ENCODE peak calls at places on chromosomes 1 and 21, in nine cellular contexts. R is cardiac muscle cell; L is CD8-positive, alpha-beta memory T cell; W is fibroblast of lung; G is mesendoderm; U is tibial artery; B is endothelial cell of umbilical vein; Y is keratinocyte; O is thyroid gland. F is an unnamed sample. For H3K36me3 and H3K4me1, the result is how much of the 10 kb centered on the place peaks cover.

GRCh38 chr1:39450956-39451601 is 40.4 kb upstream of the BMP8A start:
- DNase-seq in R (no peak), L (no peak), W (peak), G (no peak), U (no peak), B (peak), Y (no peak), O (peak), F (no peak)

GRCh38 chr1:233708416-233708815 is 94.5 kb downstream of the KCNK1 start:
- DNase-seq in R (no peak), L (no peak), W (no peak), G (no peak), U (no peak), B (no peak), Y (no peak), O (no peak), F (no peak)

GRCh38 chr1:168360622-168361021 is 79.9 kb downstream of the TBX19 start:
- DNase-seq in R (no peak), L (no peak), W (peak), G (peak), U (no peak), B (no peak), Y (no peak), O (no peak), F (no peak)

GRCh38 chr1:170126691-170127090 is 19.1 kb upstream of the NTMT2 start:
- DNase-seq in R (peak), L (no peak), W (peak), G (peak), U (no peak), B (no peak), Y (peak), O (no peak), F (no peak)

GRCh38 chr21:35648512-35648911 is 411.8 kb downstream of the SETD4 start:
- DNase-seq in R (no peak), L (no peak), W (no peak), G (no peak), U (no peak), B (no peak), Y (no peak), O (no peak), F (no peak)

GRCh38 chr1:156670791-156671190 is 6.4 kb downstream of the NES start:
- DNase-seq in R (no peak), L (no peak), W (no peak), G (no peak), U (no peak), B (no peak), Y (no peak), O (no peak), F (no peak)

GRCh38 chr1:151995774-151996173 is 2.1 kb upstream of the S100A10 start:
- DNase-seq in R (no peak), L (no peak), W (no peak), G (no peak), U (no peak), B (no peak), Y (no peak), O (no peak), F (no peak)

GRCh38 chr1:217562229-217562878 is 68.5 kb downstream of the GPATCH2 start:
- DNase-seq in R (no peak), L (no peak), W (peak), G (peak), U (no peak), B (peak), Y (peak), O (no peak), F (no peak)

GRCh38 chr1:206734499-206735142 is 36.0 kb upstream of the IL19 start:
- DNase-seq in R (peak), L (peak), W (no peak), G (peak), U (no peak), B (peak), Y (no peak), O (peak), F (no peak)

GRCh38 chr1:36349241-36349671 is 25.8 kb upstream of the EVA1B start:
- DNase-seq in R (no peak), L (no peak), W (peak), G (no peak), U (no peak), B (no peak), Y (no peak), O (no peak), F (no peak)

GRCh38 chr21:33794586-33794985 is 121.0 kb downstream of the ATP5PO start:
- DNase-seq in R (no peak), L (no peak), W (no peak), G (no peak), U (no peak), B (no peak), Y (no peak), O (no peak), F (no peak)
- H3K36me3 ChIP-seq in R (under half), L (under half), W (under half), G (under half), U (under half), B (under half), Y (under half), O (under half), F (under half)

DNA sequence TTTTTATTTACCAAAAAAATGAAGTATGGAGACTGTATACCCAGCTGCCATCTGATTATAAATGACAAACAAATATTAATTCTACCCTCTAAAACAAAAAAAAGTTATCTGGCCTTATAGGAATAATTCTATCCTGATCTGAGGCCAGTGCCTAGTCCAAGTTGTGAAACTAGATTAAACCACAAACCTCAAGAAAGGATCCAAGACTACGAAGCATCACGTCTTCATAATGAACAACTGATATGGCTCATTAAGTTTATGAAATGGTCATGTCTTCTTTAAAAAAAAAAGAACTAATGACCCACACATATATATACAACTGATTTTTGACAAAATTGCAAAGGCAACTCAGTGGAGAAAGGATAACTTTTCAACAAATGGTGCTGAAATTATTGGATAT is 32.4 kb upstream of the CTTNBP2NL start:
- DNase-seq in R (no peak), L (no peak), W (no peak), G (no peak), U (no peak), B (no peak), Y (no peak), O (no peak), F (no peak)
- H3K4me1 ChIP-seq in R (under half), L (under half), W (under half), G (under half), U (under half), B (under half), Y (under half), O (under half), F (under half)

GRCh38 chr21:41480086-41480690 is 27.8 kb downstream of the TMPRSS2 start:
- DNase-seq in R (no peak), L (no peak), W (no peak), G (no peak), U (no peak), B (no peak), Y (no peak), O (no peak), F (no peak)

GRCh38 chr21:41478319-41479177 is 29.4 kb downstream of the TMPRSS2 start:
- DNase-seq in R (no peak), L (no peak), W (no peak), G (no peak), U (no peak), B (no peak), Y (no peak), O (no peak), F (peak)

GRCh38 chr21:41475714-41476405 is 32.1 kb downstream of the TMPRSS2 start:
- DNase-seq in R (no peak), L (no peak), W (no peak), G (no peak), U (no peak), B (no peak), Y (no peak), O (no peak), F (no peak)

GRCh38 chr21:41479686-41480085 is 28.3 kb downstream of the TMPRSS2 start:
- DNase-seq in R (no peak), L (no peak), W (no peak), G (no peak), U (no peak), B (no peak), Y (no peak), O (no peak), F (no peak)

GRCh38 chr21:41477641-41478318 is 30.2 kb downstream of the TMPRSS2 start:
- DNase-seq in R (no peak), L (no peak), W (peak), G (peak), U (no peak), B (no peak), Y (no peak), O (peak), F (no peak)
- H3K36me3 ChIP-seq in R (under half), L (under half), W (under half), G (under half), U (under half), B (under half), Y (under half), O (under half), F (under half)

GRCh38 chr1:201689647-201690046 is 139.3 kb upstream of the IPO9 start:
- DNase-seq in R (no peak), L (no peak), W (no peak), G (no peak), U (no peak), B (no peak), Y (no peak), O (no peak), F (no peak)

GRCh38 chr1:201691716-201692115 is 137.2 kb upstream of the IPO9 start:
- DNase-seq in R (no peak), L (no peak), W (no peak), G (no peak), U (no peak), B (no peak), Y (no peak), O (no peak), F (no peak)

GRCh38 chr1:201692307-201693018 is 136.5 kb upstream of the IPO9 start:
- DNase-seq in R (no peak), L (no peak), W (no peak), G (peak), U (no peak), B (no peak), Y (no peak), O (no peak), F (no peak)

GRCh38 chr1:201693019-201693372 is 136.0 kb upstream of the IPO9 start:
- DNase-seq in R (no peak), L (no peak), W (no peak), G (no peak), U (no peak), B (no peak), Y (no peak), O (no peak), F (no peak)

DNA sequence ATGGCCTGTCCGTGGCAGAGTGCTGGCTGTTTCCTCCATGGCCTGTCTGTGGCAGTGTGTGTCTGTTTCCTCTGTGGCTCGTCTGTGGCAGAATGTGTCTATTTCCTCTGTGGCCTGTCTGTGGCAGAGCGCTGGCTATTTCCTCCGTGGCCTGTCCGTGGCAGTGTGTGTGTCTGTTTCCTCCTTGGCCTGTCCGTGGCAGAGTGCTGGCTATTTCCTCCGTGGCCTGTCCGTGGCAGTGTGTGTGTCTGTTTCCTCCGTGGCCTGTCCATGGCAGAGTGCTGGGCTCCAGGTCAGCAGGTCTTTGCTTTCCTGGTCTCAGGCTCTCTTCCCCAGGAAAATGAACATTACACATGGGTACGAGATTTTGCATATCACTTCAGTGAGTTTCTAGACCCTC is 138.4 kb upstream of the IPO9 start:
- DNase-seq in R (no peak), L (no peak), W (no peak), G (no peak), U (no peak), B (no peak), Y (no peak), O (no peak), F (no peak)
- H3K4me1 ChIP-seq in R (under half), L (under half), W (under half), G (under half), U (under half), B (under half), Y (under half), O (under half), F (under half)

DNA sequence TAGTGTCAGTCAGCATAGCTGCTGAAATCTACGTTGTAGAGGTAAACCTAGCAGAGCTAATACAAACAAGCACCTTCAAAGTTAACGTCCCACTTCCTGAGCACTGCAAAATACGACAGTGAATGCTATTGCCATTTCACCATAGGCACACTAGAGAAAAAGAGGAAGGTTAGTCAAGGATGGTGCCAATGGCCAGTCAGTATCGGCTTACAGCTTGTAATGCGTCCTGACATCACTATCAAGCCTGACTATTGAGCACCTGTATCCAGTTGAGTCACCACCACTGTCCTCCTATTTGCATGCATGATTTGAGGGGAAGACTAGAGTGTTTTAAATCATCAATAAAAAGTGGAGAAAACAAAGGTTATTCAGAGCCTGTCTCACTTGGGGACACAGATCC is 34.4 kb downstream of the NUCKS1 start:
- DNase-seq in R (no peak), L (no peak), W (no peak), G (no peak), U (no peak), B (no peak), Y (no peak), O (no peak), F (no peak)
- H3K36me3 ChIP-seq in R (half or more), L (under half), W (under half), G (under half), U (half or more), B (under half), Y (under half), O (under half), F (half or more)

GRCh38 chr1:183173828-183174227 is 12.2 kb upstream of the LAMC2 start:
- DNase-seq in R (no peak), L (no peak), W (no peak), G (no peak), U (no peak), B (peak), Y (no peak), O (no peak), F (no peak)

GRCh38 chr1:183178490-183178889 is 7.6 kb upstream of the LAMC2 start:
- DNase-seq in R (no peak), L (no peak), W (peak), G (no peak), U (no peak), B (no peak), Y (no peak), O (no peak), F (no peak)

GRCh38 chr1:183180634-183181056 is 5.4 kb upstream of the LAMC2 start:
- DNase-seq in R (peak), L (no peak), W (peak), G (peak), U (peak), B (peak), Y (no peak), O (peak), F (no peak)

GRCh38 chr1:183180213-183180612 is 5.9 kb upstream of the LAMC2 start:
- DNase-seq in R (peak), L (no peak), W (peak), G (no peak), U (peak), B (peak), Y (no peak), O (peak), F (no peak)

GRCh38 chr1:183175631-183176030 is 10.4 kb upstream of the LAMC2 start:
- DNase-seq in R (no peak), L (no peak), W (no peak), G (no peak), U (no peak), B (no peak), Y (no peak), O (no peak), F (no peak)
- H3K4me1 ChIP-seq in R (under half), L (under half), W (under half), G (under half), U (under half), B (under half), Y (under half), O (under half), F (under half)

GRCh38 chr1:18787825-18788385 is 71.6 kb downstream of the TAS1R2 start:
- DNase-seq in R (no peak), L (no peak), W (no peak), G (no peak), U (no peak), B (no peak), Y (no peak), O (no peak), F (no peak)
- H3K36me3 ChIP-seq in R (under half), L (under half), W (under half), G (under half), U (under half), B (under half), Y (under half), O (under half), F (under half)

GRCh38 chr21:43825936-43826622 is 36.7 kb downstream of the RRP1 start:
- DNase-seq in R (peak), L (no peak), W (peak), G (peak), U (no peak), B (no peak), Y (no peak), O (peak), F (peak)
- H3K4me1 ChIP-seq in R (under half), L (under half), W (under half), G (under half), U (under half), B (under half), Y (under half), O (under half), F (under half)

DNA sequence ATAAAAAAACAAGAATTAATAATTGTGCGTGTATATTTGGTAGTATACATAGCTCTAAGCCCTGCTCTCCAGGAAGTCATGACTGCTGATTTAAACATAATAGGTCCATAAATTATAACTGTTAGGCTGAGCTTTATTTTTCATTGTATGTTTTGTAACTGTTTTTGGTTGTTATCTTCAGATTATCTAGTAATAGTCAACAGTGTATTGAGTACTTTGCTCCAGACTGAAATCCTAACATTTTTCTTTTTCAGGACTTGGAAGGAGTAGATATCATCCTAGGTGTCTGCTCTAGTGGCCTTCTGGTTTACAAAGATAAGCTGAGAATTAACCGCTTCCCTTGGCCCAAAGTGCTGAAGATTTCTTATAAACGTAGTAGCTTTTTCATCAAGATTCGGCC is 90.9 kb downstream of the TMEM200B start:
- DNase-seq in R (no peak), L (no peak), W (no peak), G (peak), U (no peak), B (peak), Y (no peak), O (no peak), F (no peak)
- H3K36me3 ChIP-seq in R (under half), L (under half), W (under half), G (under half), U (under half), B (under half), Y (under half), O (under half), F (under half)

GRCh38 chr1:175174273-175174672 is 18.3 kb downstream of the KIAA0040 start:
- DNase-seq in R (no peak), L (no peak), W (no peak), G (no peak), U (no peak), B (no peak), Y (no peak), O (no peak), F (no peak)
- H3K4me1 ChIP-seq in R (under half), L (under half), W (under half), G (under half), U (under half), B (under half), Y (under half), O (under half), F (under half)